ENCODE peak calls at places on chromosomes 11 and 22, in six cellular contexts. One of them, this sample, is unnamed. For H3K9me3, the result is how much of the 10 kb centered on the place peaks cover.

GRCh38 chr11:72015511-72016061 is 16.9 kb downstream of the IL18BP start:
- DNase-seq in hepatocyte: peak
- DNase-seq in upper lobe of left lung: no peak
- DNase-seq in CD4-positive, alpha-beta T cell: no peak
- DNase-seq in neuronal stem cell: no peak
- DNase-seq in stomach: no peak
- DNase-seq in this sample: no peak

GRCh38 chr11:121257289-121257688 is 35.3 kb upstream of the SC5D start:
- DNase-seq in hepatocyte: no peak
- DNase-seq in upper lobe of left lung: no peak
- DNase-seq in CD4-positive, alpha-beta T cell: no peak
- DNase-seq in neuronal stem cell: no peak
- DNase-seq in stomach: no peak
- DNase-seq in this sample: no peak

GRCh38 chr11:20438637-20439036 is 51.1 kb downstream of the PRMT3 start:
- DNase-seq in hepatocyte: no peak
- DNase-seq in upper lobe of left lung: no peak
- DNase-seq in CD4-positive, alpha-beta T cell: no peak
- DNase-seq in neuronal stem cell: no peak
- DNase-seq in stomach: no peak
- DNase-seq in this sample: no peak

GRCh38 chr11:103749158-103749557 is 287.3 kb upstream of the DDI1 start:
- DNase-seq in hepatocyte: no peak
- DNase-seq in upper lobe of left lung: no peak
- DNase-seq in CD4-positive, alpha-beta T cell: no peak
- DNase-seq in neuronal stem cell: no peak
- DNase-seq in stomach: no peak
- DNase-seq in this sample: no peak

GRCh38 chr11:11534981-11535380 is 86.8 kb downstream of the GALNT18 start:
- DNase-seq in hepatocyte: no peak
- DNase-seq in upper lobe of left lung: peak
- DNase-seq in CD4-positive, alpha-beta T cell: no peak
- DNase-seq in neuronal stem cell: no peak
- DNase-seq in stomach: no peak
- DNase-seq in this sample: no peak

GRCh38 chr11:110286298-110287040 is 9.9 kb downstream of the RDX start:
- DNase-seq in hepatocyte: no peak
- DNase-seq in upper lobe of left lung: no peak
- DNase-seq in CD4-positive, alpha-beta T cell: no peak
- DNase-seq in neuronal stem cell: no peak
- DNase-seq in stomach: no peak
- DNase-seq in this sample: no peak

GRCh38 chr11:118607401-118608267 is at the start of gene PHLDB1:
- DNase-seq in hepatocyte: peak
- DNase-seq in upper lobe of left lung: peak
- DNase-seq in CD4-positive, alpha-beta T cell: peak
- DNase-seq in neuronal stem cell: no peak
- DNase-seq in stomach: peak
- DNase-seq in this sample: peak

GRCh38 chr11:118238397-118238796 is 13.6 kb upstream of the JAML start:
- DNase-seq in hepatocyte: no peak
- DNase-seq in upper lobe of left lung: no peak
- DNase-seq in CD4-positive, alpha-beta T cell: no peak
- DNase-seq in neuronal stem cell: no peak
- DNase-seq in stomach: no peak
- DNase-seq in this sample: no peak

GRCh38 chr11:77771135-77771534 is 49.4 kb downstream of the RSF1 start:
- DNase-seq in hepatocyte: no peak
- DNase-seq in upper lobe of left lung: no peak
- DNase-seq in CD4-positive, alpha-beta T cell: no peak
- DNase-seq in neuronal stem cell: no peak
- DNase-seq in stomach: no peak
- DNase-seq in this sample: no peak

GRCh38 chr11:103618532-103618931 is 417.9 kb upstream of the DDI1 start:
- DNase-seq in hepatocyte: no peak
- DNase-seq in upper lobe of left lung: no peak
- DNase-seq in CD4-positive, alpha-beta T cell: no peak
- DNase-seq in neuronal stem cell: no peak
- DNase-seq in stomach: no peak
- DNase-seq in this sample: no peak

GRCh38 chr11:8091671-8092070 is 10.7 kb downstream of the TUB start:
- DNase-seq in hepatocyte: no peak
- DNase-seq in upper lobe of left lung: no peak
- DNase-seq in CD4-positive, alpha-beta T cell: no peak
- DNase-seq in neuronal stem cell: no peak
- DNase-seq in stomach: no peak
- DNase-seq in this sample: no peak

GRCh38 chr22:29742319-29742718 is 22.5 kb downstream of the CABP7 start:
- DNase-seq in hepatocyte: no peak
- DNase-seq in upper lobe of left lung: no peak
- DNase-seq in CD4-positive, alpha-beta T cell: no peak
- DNase-seq in neuronal stem cell: no peak
- DNase-seq in stomach: no peak
- DNase-seq in this sample: no peak

GRCh38 chr22:45696227-45696626 is 24.6 kb downstream of the ATXN10 start:
- DNase-seq in hepatocyte: no peak
- DNase-seq in upper lobe of left lung: no peak
- DNase-seq in CD4-positive, alpha-beta T cell: no peak
- DNase-seq in neuronal stem cell: no peak
- DNase-seq in stomach: no peak
- DNase-seq in this sample: no peak

GRCh38 chr11:117271208-117271607 is 19.9 kb upstream of the BACE1-AS start:
- DNase-seq in hepatocyte: no peak
- DNase-seq in upper lobe of left lung: no peak
- DNase-seq in CD4-positive, alpha-beta T cell: no peak
- DNase-seq in neuronal stem cell: no peak
- DNase-seq in stomach: no peak
- DNase-seq in this sample: no peak

GRCh38 chr22:22061085-22062077 is 78.8 kb upstream of the TOP3B start:
- DNase-seq in hepatocyte: peak
- DNase-seq in upper lobe of left lung: no peak
- DNase-seq in CD4-positive, alpha-beta T cell: no peak
- DNase-seq in neuronal stem cell: no peak
- DNase-seq in stomach: no peak
- DNase-seq in this sample: no peak

GRCh38 chr22:20571531-20572007 is 64.2 kb downstream of the MED15 start:
- DNase-seq in hepatocyte: no peak
- DNase-seq in upper lobe of left lung: no peak
- DNase-seq in CD4-positive, alpha-beta T cell: peak
- DNase-seq in neuronal stem cell: peak
- DNase-seq in stomach: peak
- DNase-seq in this sample: peak

GRCh38 chr11:79236541-79236971 is 204.3 kb downstream of the TENM4 start:
- DNase-seq in hepatocyte: no peak
- DNase-seq in upper lobe of left lung: no peak
- DNase-seq in CD4-positive, alpha-beta T cell: no peak
- DNase-seq in neuronal stem cell: no peak
- DNase-seq in stomach: no peak
- DNase-seq in this sample: no peak

GRCh38 chr11:23284626-23285025 is 424.4 kb upstream of the CCDC179 start:
- DNase-seq in hepatocyte: no peak
- DNase-seq in upper lobe of left lung: no peak
- DNase-seq in CD4-positive, alpha-beta T cell: no peak
- DNase-seq in neuronal stem cell: no peak
- DNase-seq in stomach: no peak
- DNase-seq in this sample: no peak

GRCh38 chr11:126007263-126007662 is 55.4 kb downstream of the CDON start:
- DNase-seq in hepatocyte: peak
- DNase-seq in upper lobe of left lung: no peak
- DNase-seq in CD4-positive, alpha-beta T cell: no peak
- DNase-seq in neuronal stem cell: no peak
- DNase-seq in stomach: no peak
- DNase-seq in this sample: no peak

GRCh38 chr11:45087301-45087700 is 59.1 kb upstream of the PRDM11 start:
- DNase-seq in hepatocyte: no peak
- DNase-seq in upper lobe of left lung: no peak
- DNase-seq in CD4-positive, alpha-beta T cell: no peak
- DNase-seq in neuronal stem cell: no peak
- DNase-seq in stomach: no peak
- DNase-seq in this sample: no peak

GRCh38 chr11:118621898-118622375 is 14.5 kb downstream of the PHLDB1 start:
- DNase-seq in hepatocyte: no peak
- DNase-seq in upper lobe of left lung: no peak
- DNase-seq in CD4-positive, alpha-beta T cell: no peak
- DNase-seq in neuronal stem cell: no peak
- DNase-seq in stomach: no peak
- DNase-seq in this sample: no peak

DNA sequence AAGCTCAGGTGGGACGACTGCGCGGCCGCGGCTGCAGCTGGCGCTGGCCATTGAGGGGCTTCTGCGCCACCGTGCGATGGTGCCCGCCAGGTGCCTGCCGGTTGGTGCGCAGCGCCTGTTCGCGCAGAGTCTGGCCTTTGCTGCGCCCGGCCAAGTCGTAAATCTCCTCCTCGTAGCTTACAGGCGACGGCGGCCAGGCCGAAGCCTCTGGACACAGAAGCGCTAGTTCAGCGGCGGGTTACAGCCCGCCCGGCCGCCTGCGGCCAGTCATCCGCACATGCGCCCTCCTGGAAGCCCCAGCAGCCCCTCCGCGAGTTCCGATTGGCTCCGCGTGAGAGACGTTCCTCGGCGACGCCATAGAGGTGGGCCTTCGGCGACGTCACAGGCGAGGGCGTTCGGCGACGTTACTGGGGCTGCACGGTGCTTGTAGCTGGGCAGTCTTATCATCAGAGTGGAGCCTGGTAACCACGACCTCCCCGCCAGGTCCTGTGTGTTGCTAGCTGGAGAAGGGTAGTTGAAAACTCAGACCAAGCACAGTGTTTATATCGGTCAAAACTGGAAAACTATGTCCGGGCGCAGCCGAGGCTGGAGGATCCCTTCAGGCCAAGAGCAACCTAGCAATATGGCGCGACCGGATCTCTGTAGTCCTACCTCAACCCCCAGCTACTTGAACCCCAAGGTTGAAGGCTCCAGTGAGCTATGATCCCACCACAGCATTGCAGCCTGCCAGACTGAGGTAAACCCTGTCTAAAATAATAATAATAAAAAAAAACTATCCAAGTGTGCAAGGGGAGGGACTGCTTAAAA is 265.7 kb downstream of the OR4C45 start:
- DNase-seq in hepatocyte: no peak
- DNase-seq in upper lobe of left lung: peak
- DNase-seq in CD4-positive, alpha-beta T cell: no peak
- DNase-seq in neuronal stem cell: no peak
- DNase-seq in stomach: no peak
- DNase-seq in this sample: no peak
- H3K9me3 ChIP-seq in hepatocyte: under half
- H3K9me3 ChIP-seq in upper lobe of left lung: under half
- H3K9me3 ChIP-seq in CD4-positive, alpha-beta T cell: under half
- H3K9me3 ChIP-seq in neuronal stem cell: under half
- H3K9me3 ChIP-seq in stomach: half or more
- H3K9me3 ChIP-seq in this sample: under half

GRCh38 chr11:54927704-54928103 is 221.1 kb downstream of the OR4A5 start:
- DNase-seq in hepatocyte: no peak
- DNase-seq in upper lobe of left lung: no peak
- DNase-seq in CD4-positive, alpha-beta T cell: no peak
- DNase-seq in neuronal stem cell: no peak
- DNase-seq in stomach: no peak
- DNase-seq in this sample: no peak

GRCh38 chr11:54930930-54931329 is 224.3 kb downstream of the OR4A5 start:
- DNase-seq in hepatocyte: no peak
- DNase-seq in upper lobe of left lung: no peak
- DNase-seq in CD4-positive, alpha-beta T cell: no peak
- DNase-seq in neuronal stem cell: no peak
- DNase-seq in stomach: no peak
- DNase-seq in this sample: no peak
- H3K9me3 ChIP-seq in hepatocyte: under half
- H3K9me3 ChIP-seq in upper lobe of left lung: half or more
- H3K9me3 ChIP-seq in CD4-positive, alpha-beta T cell: half or more
- H3K9me3 ChIP-seq in neuronal stem cell: under half
- H3K9me3 ChIP-seq in stomach: half or more
- H3K9me3 ChIP-seq in this sample: under half

DNA sequence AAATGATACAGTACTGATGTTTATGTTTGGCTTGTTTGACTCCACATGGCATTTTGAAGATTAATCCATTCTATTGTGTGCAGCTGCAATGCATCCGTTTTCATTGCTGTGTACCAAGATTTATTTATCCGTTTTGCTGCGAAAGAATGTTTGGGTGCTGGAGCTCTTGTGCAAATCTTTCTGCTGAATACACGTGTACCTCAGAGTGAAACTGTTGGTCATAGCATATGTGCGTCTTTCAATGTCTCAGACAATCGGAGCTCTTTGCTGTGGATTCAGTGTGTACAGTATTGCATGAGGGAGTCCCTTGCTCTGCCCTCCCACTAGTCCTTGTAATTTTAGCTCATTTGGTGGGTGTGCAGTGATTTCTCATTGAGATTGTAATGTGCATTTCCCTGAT is 545.4 kb downstream of the TBC1D22A start:
- DNase-seq in hepatocyte: no peak
- DNase-seq in upper lobe of left lung: no peak
- DNase-seq in CD4-positive, alpha-beta T cell: no peak
- DNase-seq in neuronal stem cell: no peak
- DNase-seq in stomach: no peak
- DNase-seq in this sample: no peak
- H3K9me3 ChIP-seq in hepatocyte: under half
- H3K9me3 ChIP-seq in upper lobe of left lung: under half
- H3K9me3 ChIP-seq in CD4-positive, alpha-beta T cell: under half
- H3K9me3 ChIP-seq in neuronal stem cell: under half
- H3K9me3 ChIP-seq in stomach: under half
- H3K9me3 ChIP-seq in this sample: under half

GRCh38 chr22:48744967-48745841 is 1082.5 kb downstream of the BRD1 start:
- DNase-seq in hepatocyte: no peak
- DNase-seq in upper lobe of left lung: peak
- DNase-seq in CD4-positive, alpha-beta T cell: no peak
- DNase-seq in neuronal stem cell: no peak
- DNase-seq in stomach: peak
- DNase-seq in this sample: no peak
- H3K9me3 ChIP-seq in hepatocyte: under half
- H3K9me3 ChIP-seq in upper lobe of left lung: under half
- H3K9me3 ChIP-seq in CD4-positive, alpha-beta T cell: under half
- H3K9me3 ChIP-seq in neuronal stem cell: under half
- H3K9me3 ChIP-seq in stomach: under half
- H3K9me3 ChIP-seq in this sample: under half

DNA sequence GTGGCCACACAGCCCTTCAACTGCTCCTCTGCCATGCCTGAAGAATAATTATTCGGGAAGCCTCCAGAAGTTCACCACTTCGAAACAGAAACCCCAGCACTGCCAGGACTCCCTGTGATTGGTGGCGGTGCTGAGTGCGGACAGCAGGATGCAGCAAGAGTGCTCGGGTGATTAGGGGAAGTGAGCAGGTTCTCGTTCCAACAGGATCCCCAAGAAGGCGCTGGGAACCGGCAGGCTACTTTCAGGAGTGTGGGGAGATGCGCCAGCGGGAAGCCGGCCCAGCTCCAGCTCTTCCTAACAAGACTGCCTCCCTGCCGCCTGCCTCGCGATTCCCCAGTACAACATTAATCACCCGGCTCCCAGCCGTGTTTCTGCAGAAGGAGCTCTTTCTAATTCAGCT is 630.2 kb downstream of the BRD1 start:
- DNase-seq in hepatocyte: no peak
- DNase-seq in upper lobe of left lung: no peak
- DNase-seq in CD4-positive, alpha-beta T cell: no peak
- DNase-seq in neuronal stem cell: no peak
- DNase-seq in stomach: no peak
- DNase-seq in this sample: no peak
- H3K9me3 ChIP-seq in hepatocyte: under half
- H3K9me3 ChIP-seq in upper lobe of left lung: under half
- H3K9me3 ChIP-seq in CD4-positive, alpha-beta T cell: under half
- H3K9me3 ChIP-seq in neuronal stem cell: under half
- H3K9me3 ChIP-seq in stomach: under half
- H3K9me3 ChIP-seq in this sample: under half

This sample was measured in T-helper 17 cell.